ENCODE peak calls at places on chromosomes 12 and 14, in five cellular contexts. A is lung, N is AG04450, Z is cardiac muscle cell, B is fibroblast of lung. V is an unnamed sample.
A peak's percentile ranks its signal among the peaks of the same experiment; 100 is the strongest.

GRCh38 chr14:75548544-75548943 is 26.3 kb downstream of the BATF start:
- DNase-seq in N (no peak), B (peak; percentile 85), Z (no peak), A (no peak), V (peak; percentile 9)

GRCh38 chr12:125262866-125263265 is 197.6 kb downstream of the AACS start:
- DNase-seq in B (no peak), A (no peak), N (no peak), Z (no peak), V (no peak)

GRCh38 chr12:50246873-50247612 is 36.3 kb downstream of the LIMA1 start:
- DNase-seq in A (peak; percentile 67), B (peak; percentile 98), N (peak; percentile 87), Z (no peak), V (peak; percentile 78)

GRCh38 chr12:51926064-51926632 is 18.8 kb downstream of the ACVRL1 start:
- DNase-seq in B (no peak), N (no peak), A (no peak), Z (no peak), V (no peak)

GRCh38 chr14:68135566-68135965 is 316.0 kb downstream of the RAD51B start:
- DNase-seq in N (no peak), Z (no peak), B (no peak), A (no peak), V (no peak)

GRCh38 chr14:53060046-53060445 is 93.1 kb downstream of the DDHD1 start:
- DNase-seq in A (no peak), B (no peak), N (no peak), Z (no peak), V (no peak)

GRCh38 chr12:3295648-3296408 is 195.2 kb upstream of the PRMT8 start:
- DNase-seq in N (no peak), A (peak; percentile 40), Z (no peak), B (peak; percentile 28), V (no peak)

GRCh38 chr12:21773263-21773741 is 1.2 kb downstream of the KCNJ8 start:
- DNase-seq in A (peak; percentile 46), B (peak; percentile 31), Z (peak; percentile 57), N (no peak), V (no peak)

GRCh38 chr14:95531473-95531872 is 3.4 kb upstream of the GLRX5 start:
- DNase-seq in A (no peak), B (peak; percentile 95), Z (no peak), N (peak; percentile 92), V (peak; percentile 40)
- H3K4me3 ChIP-seq in A (no peak overlapping the region), B (no peak overlapping the region), Z (no peak overlapping the region), N (no peak overlapping the region), V (no peak overlapping the region)

GRCh38 chr12:123449103-123449736 is 8.7 kb upstream of the SNRNP35 start:
- DNase-seq in A (no peak), Z (no peak), N (no peak), B (peak; percentile 23), V (no peak)

GRCh38 chr12:123442774-123443173 is 6.3 kb upstream of the RILPL2 start:
- DNase-seq in B (no peak), N (no peak), Z (no peak), A (no peak), V (no peak)

GRCh38 chr12:123441523-123442164 is 5.2 kb upstream of the RILPL2 start:
- DNase-seq in A (no peak), B (no peak), N (no peak), Z (no peak), V (no peak)

GRCh38 chr12:123444396-123445026 is 8.0 kb upstream of the RILPL2 start:
- DNase-seq in N (no peak), Z (no peak), B (peak; percentile 75), A (no peak), V (no peak)

DNA sequence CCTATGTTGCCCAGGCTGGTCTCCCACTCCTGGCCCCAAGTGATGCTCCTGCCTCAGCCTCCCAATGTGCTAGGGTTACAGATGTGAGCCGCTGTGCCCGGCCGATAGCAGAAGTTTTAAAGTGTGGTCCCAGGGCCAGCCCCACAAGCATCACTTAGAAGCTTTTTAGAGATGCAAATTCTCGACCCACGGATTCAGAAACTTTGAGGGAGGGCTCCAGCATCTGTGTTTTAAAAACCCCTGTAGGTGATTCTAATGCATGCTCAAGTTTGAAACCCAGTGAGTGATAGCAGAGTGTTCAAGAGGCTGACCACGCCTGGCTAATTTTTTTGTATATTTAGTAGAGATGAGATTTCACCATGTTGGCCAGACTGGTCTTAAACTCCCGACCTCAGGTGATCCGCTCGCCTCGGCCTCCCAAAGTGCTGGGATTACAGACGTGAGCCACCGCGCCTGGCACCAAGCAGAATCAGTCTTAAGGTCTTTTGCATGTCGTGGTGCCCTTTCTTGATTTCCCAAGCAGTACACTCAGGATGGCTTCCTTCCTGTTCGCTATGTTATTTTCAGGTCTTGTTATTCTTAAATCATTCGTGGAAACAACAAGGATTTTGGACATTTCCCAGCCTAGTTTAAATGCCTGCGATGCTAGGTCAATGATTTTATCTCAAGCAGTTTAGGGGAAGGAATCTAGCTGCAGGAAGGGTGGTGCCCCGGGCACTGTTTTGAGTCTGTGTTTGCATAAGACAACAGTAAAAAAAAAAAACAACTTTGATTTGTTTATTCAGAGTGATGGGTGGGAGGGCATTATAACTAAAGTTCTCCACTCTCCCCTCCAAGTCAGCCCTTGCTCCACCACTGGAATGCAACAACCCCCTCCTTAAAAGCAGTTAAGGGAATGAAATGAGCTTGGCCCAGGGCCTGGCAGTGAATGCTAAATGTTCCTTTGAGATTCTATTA is 9.2 kb upstream of the RILPL2 start:
- DNase-seq in B (peak; percentile 68), N (peak; percentile 20), Z (no peak), A (peak; percentile 47), V (no peak)
- H3K4me3 ChIP-seq in B (no peak overlapping the region), N (no peak overlapping the region), Z (no peak overlapping the region), A (no peak overlapping the region), V (no peak overlapping the region)

GRCh38 chr12:54934419-54934818 is 50.1 kb downstream of the TESPA1 start:
- DNase-seq in B (no peak), A (no peak), N (no peak), Z (no peak), V (no peak)
- H3K4me3 ChIP-seq in B (no peak overlapping the region), A (no peak overlapping the region), N (no peak overlapping the region), Z (no peak overlapping the region), V (no peak overlapping the region)

GRCh38 chr12:38772427-38772826 is 133.0 kb downstream of the CPNE8 start:
- DNase-seq in A (no peak), B (no peak), N (no peak), Z (no peak), V (no peak)

GRCh38 chr12:38775457-38775856 is 129.9 kb downstream of the CPNE8 start:
- DNase-seq in Z (no peak), A (no peak), N (no peak), B (no peak), V (no peak)

GRCh38 chr12:38776657-38777056 is 128.7 kb downstream of the CPNE8 start:
- DNase-seq in B (no peak), A (no peak), N (no peak), Z (no peak), V (no peak)

DNA sequence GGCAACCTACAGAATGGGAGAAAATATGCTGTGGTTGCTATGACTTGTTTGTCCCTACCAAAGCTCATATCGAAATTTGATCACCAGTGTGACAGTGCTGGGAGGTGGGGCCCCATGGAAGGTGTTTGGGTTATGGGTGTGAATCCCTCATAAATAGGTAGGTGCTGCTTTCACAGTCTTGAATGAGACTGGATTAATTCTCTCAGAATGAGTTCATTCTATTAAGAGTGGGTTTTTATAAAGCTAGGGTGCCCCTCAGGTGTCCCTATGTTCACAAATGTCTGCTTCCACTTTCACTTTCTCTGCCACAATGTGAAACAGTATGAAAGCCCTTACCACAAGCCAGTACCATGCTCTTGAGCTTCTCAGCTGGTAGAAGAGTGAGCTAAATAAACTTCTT is 133.5 kb downstream of the CPNE8 start:
- DNase-seq in B (no peak), N (no peak), A (no peak), Z (no peak), V (no peak)
- H3K4me3 ChIP-seq in B (no peak overlapping the region), N (no peak overlapping the region), A (no peak overlapping the region), Z (no peak overlapping the region), V (no peak overlapping the region)

GRCh38 chr12:45051490-45052105 is 699 bp upstream of the DBX2 start:
- DNase-seq in A (no peak), B (peak; percentile 3), Z (no peak), N (no peak), V (peak; percentile 2)

GRCh38 chr12:45050331-45050750 is 558 bp downstream of the DBX2 start:
- DNase-seq in A (no peak), N (no peak), Z (peak; percentile 11), B (no peak), V (no peak)

GRCh38 chr12:45049912-45050318 is 984 bp downstream of the DBX2 start:
- DNase-seq in A (no peak), B (peak; percentile 3), N (no peak), Z (no peak), V (no peak)

DNA sequence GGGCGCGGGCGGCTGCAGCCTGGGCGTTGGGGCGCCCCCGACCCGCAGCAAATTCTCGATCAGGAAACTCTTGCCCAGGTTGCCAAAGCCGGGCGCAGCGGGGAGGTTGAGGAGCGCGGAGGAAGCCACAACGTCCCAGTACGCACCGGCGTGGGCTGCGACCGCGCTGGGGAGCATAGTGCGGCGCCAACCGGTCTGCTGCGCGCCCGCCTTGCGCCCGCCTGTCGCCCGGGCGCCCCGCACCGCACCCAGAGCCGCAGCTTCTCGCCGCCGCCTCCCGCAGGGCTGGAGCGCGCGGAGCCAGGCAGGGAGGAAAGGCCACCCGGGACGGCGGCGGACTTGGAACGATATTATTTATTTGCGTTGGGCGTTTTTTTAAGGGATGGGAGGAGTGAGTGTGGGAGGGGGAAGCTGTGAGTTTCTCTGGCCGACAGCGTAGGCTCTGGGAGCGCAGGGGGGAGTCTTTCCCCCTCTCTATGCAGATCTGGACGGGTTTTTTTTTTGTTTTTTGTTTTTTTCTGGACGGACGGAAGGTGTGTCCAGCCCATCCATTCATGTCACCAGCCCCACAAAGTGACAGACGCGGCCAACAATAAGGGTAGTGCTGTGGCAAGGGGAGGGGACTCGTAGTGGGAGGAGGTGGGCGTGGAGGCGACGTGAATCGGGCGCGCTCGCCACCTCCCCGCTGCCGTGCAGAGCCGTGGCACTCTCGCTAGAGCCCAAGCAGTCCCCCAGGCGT is at the start of gene DBX2:
- DNase-seq in A (no peak), Z (peak; percentile 52), N (no peak), B (peak; percentile 1), V (no peak)
- H3K4me3 ChIP-seq in A (no peak within 1 kb of the TSS), Z (peak within 1 kb of the TSS; percentile 52), N (peak within 1 kb of the TSS; percentile 45), B (no peak within 1 kb of the TSS), V (peak within 1 kb of the TSS; percentile 45)

DNA sequence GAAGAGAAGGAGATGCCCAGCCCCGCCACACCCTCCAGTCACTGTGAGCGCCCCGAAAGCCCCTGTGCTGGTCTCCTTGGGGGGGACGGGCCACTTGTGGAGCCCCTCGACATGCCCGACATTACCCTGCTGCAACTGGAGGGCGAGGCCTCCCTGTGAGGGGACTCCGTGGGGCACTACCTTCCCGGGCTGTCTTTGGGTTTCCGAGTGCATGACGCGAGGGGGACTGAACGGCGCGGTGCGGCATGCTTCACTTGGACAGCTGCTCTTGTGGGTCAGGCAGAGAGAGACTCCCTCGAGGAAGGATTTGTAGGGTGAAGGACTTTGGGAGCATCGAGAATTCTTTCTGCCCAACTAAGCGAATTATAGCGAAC is 1.1 kb downstream of the CCDC184 start:
- DNase-seq in A (no peak), Z (no peak), N (no peak), B (no peak), V (no peak)
- H3K4me3 ChIP-seq in A (no peak overlapping the region), Z (no peak overlapping the region), N (no peak overlapping the region), B (no peak overlapping the region), V (no peak overlapping the region)

GRCh38 chr12:95762123-95762785 is 28.3 kb downstream of the NTN4 start:
- DNase-seq in Z (no peak), N (no peak), B (no peak), A (no peak), V (no peak)
- H3K4me3 ChIP-seq in Z (no peak overlapping the region), N (no peak overlapping the region), B (no peak overlapping the region), A (no peak overlapping the region), V (no peak overlapping the region)

V was measured in astrocyte of the cerebellum.